ENCODE peak calls at places on chromosomes 7 and 10, in five cellular contexts. One of them, this sample, is unnamed.

GRCh38 chr7:48035301-48035966 is at the start of gene C7orf57:
- DNase-seq in ovary: peak; percentile 80
- DNase-seq in GM03348: peak; percentile 99
- DNase-seq in activated T-cell treated with anti-CD3 and anti-CD28 coated beads for 48 hours: peak; percentile 80
- DNase-seq in NAMALWA: no peak
- DNase-seq in this sample: peak; percentile 88

GRCh38 chr10:99921948-99922347 is 87.8 kb downstream of the DNMBP start:
- DNase-seq in ovary: no peak
- DNase-seq in activated T-cell treated with anti-CD3 and anti-CD28 coated beads for 48 hours: no peak
- DNase-seq in NAMALWA: no peak
- DNase-seq in GM03348: no peak
- DNase-seq in this sample: no peak

GRCh38 chr7:128122577-128123290 is 91.5 kb upstream of the LRRC4 start:
- DNase-seq in NAMALWA: no peak
- DNase-seq in activated T-cell treated with anti-CD3 and anti-CD28 coated beads for 48 hours: no peak
- DNase-seq in ovary: no peak
- DNase-seq in GM03348: no peak
- DNase-seq in this sample: no peak

GRCh38 chr10:93143286-93143685 is 69.6 kb downstream of the CYP26A1 start:
- DNase-seq in GM03348: no peak
- DNase-seq in ovary: no peak
- DNase-seq in activated T-cell treated with anti-CD3 and anti-CD28 coated beads for 48 hours: no peak
- DNase-seq in NAMALWA: no peak
- DNase-seq in this sample: no peak

GRCh38 chr10:42991442-42992098 is 85.3 kb upstream of the RET start:
- DNase-seq in activated T-cell treated with anti-CD3 and anti-CD28 coated beads for 48 hours: no peak
- DNase-seq in GM03348: no peak
- DNase-seq in ovary: no peak
- DNase-seq in NAMALWA: no peak
- DNase-seq in this sample: no peak

GRCh38 chr10:3239066-3239919 is 66.7 kb upstream of the PITRM1 start:
- DNase-seq in ovary: peak; percentile 71
- DNase-seq in GM03348: peak; percentile 83
- DNase-seq in NAMALWA: peak; percentile 56
- DNase-seq in activated T-cell treated with anti-CD3 and anti-CD28 coated beads for 48 hours: peak; percentile 63
- DNase-seq in this sample: peak; percentile 63

GRCh38 chr7:69674701-69675182 is 76.5 kb downstream of the AUTS2 start:
- DNase-seq in activated T-cell treated with anti-CD3 and anti-CD28 coated beads for 48 hours: no peak
- DNase-seq in GM03348: no peak
- DNase-seq in ovary: no peak
- DNase-seq in NAMALWA: peak; percentile 53
- DNase-seq in this sample: no peak

GRCh38 chr10:87093461-87094372 is 926 bp downstream of the GLUD1 start:
- DNase-seq in GM03348: peak; percentile 62
- DNase-seq in ovary: peak; percentile 62
- DNase-seq in activated T-cell treated with anti-CD3 and anti-CD28 coated beads for 48 hours: peak; percentile 69
- DNase-seq in NAMALWA: peak; percentile 75
- DNase-seq in this sample: peak; percentile 63

GRCh38 chr7:37182011-37182478 is 266.6 kb downstream of the ELMO1 start:
- DNase-seq in NAMALWA: peak; percentile 92
- DNase-seq in ovary: peak; percentile 87
- DNase-seq in activated T-cell treated with anti-CD3 and anti-CD28 coated beads for 48 hours: peak; percentile 65
- DNase-seq in GM03348: peak; percentile 74
- DNase-seq in this sample: peak; percentile 93

GRCh38 chr7:141043621-141044020 is 28.9 kb upstream of the MRPS33 start:
- DNase-seq in NAMALWA: no peak
- DNase-seq in ovary: no peak
- DNase-seq in activated T-cell treated with anti-CD3 and anti-CD28 coated beads for 48 hours: no peak
- DNase-seq in GM03348: peak; percentile 7
- DNase-seq in this sample: no peak

GRCh38 chr7:43750016-43750887 is 8.2 kb upstream of the BLVRA start:
- DNase-seq in ovary: no peak
- DNase-seq in NAMALWA: no peak
- DNase-seq in activated T-cell treated with anti-CD3 and anti-CD28 coated beads for 48 hours: no peak
- DNase-seq in GM03348: no peak
- DNase-seq in this sample: no peak

This sample was measured in Karpas-422.